ENCODE peak calls at places on chromosomes 12 and 14, in nine cellular contexts. N is progenitor cell of endocrine pancreas; V is H9; K is activated CD4-positive, alpha-beta memory T cell treated with anti-CD3 and anti-CD28 coated beads, Interleukin-2, amount 10 ng/mL, durations not matched to agents 7 days and 5 days; E is CD8-positive, alpha-beta T cell; S is cardiac fibroblast; G is iris pigment epithelial cell; U is ureter; A is aorta. Q is an unnamed sample.

GRCh38 chr14:91745329-91745728 is 13.4 kb upstream of the CATSPERB start:
- DNase-seq in S (no peak), K (no peak), U (no peak), G (no peak), N (no peak), E (no peak), V (no peak), A (no peak), Q (no peak)

GRCh38 chr14:50410016-50410530 is 13.4 kb upstream of the CDKL1 start:
- DNase-seq in S (no peak), G (no peak), K (no peak), N (no peak), U (no peak), E (no peak), V (no peak), A (no peak), Q (no peak)

GRCh38 chr12:132430838-132431826 is 58.8 kb upstream of the FBRSL1 start:
- DNase-seq in A (no peak), V (no peak), E (no peak), S (no peak), U (no peak), K (no peak), N (no peak), G (no peak), Q (no peak)

GRCh38 chr12:65916991-65917676 is 92.9 kb downstream of the HMGA2 start:
- DNase-seq in A (no peak), K (no peak), U (no peak), N (no peak), G (no peak), V (no peak), S (no peak), E (no peak), Q (no peak)

GRCh38 chr14:88043523-88043922 is 38.6 kb downstream of the GPR65 start:
- DNase-seq in U (no peak), V (no peak), G (no peak), A (no peak), K (no peak), N (no peak), S (no peak), E (no peak), Q (no peak)

GRCh38 chr12:107634530-107634929 is 51.1 kb upstream of the PWP1 start:
- DNase-seq in V (peak), A (no peak), N (no peak), U (no peak), E (no peak), S (no peak), K (no peak), G (no peak), Q (no peak)

GRCh38 chr12:38465020-38465419 is 148.4 kb downstream of the ALG10B start:
- DNase-seq in E (no peak), N (no peak), A (no peak), G (no peak), V (no peak), K (no peak), S (no peak), U (no peak), Q (no peak)

GRCh38 chr14:75268638-75269550 is 9.7 kb upstream of the FOS start:
- DNase-seq in K (no peak), S (no peak), A (no peak), G (no peak), E (no peak), U (no peak), N (no peak), V (peak), Q (no peak)

GRCh38 chr12:101992091-101992490 is 69.7 kb downstream of the WASHC3 start:
- DNase-seq in K (no peak), G (peak), N (no peak), S (peak), U (no peak), A (no peak), V (no peak), E (no peak), Q (no peak)

GRCh38 chr14:90398841-90399540 is 2.2 kb downstream of the CALM1 start:
- DNase-seq in N (no peak), E (no peak), S (no peak), U (no peak), G (no peak), A (no peak), V (no peak), K (no peak), Q (no peak)

GRCh38 chr12:112013601-112014402 is 576 bp downstream of the ERP29 start:
- DNase-seq in E (peak), S (peak), U (peak), G (peak), A (peak), N (peak), K (peak), V (peak), Q (peak)

GRCh38 chr12:110657747-110658146 is 31.2 kb downstream of the HVCN1 start:
- DNase-seq in E (no peak), K (no peak), V (no peak), U (no peak), S (no peak), N (no peak), G (no peak), A (peak), Q (peak)

Q was measured in Right ventricle myocardium superior.